ENCODE peak calls at places on chromosomes 6 and 20, in six cellular contexts. G is globus pallidus, A is dorsolateral prefrontal cortex, C is sciatic nerve, V is astrocyte of the cerebellum, W is NCI-H2081. E is an unnamed sample.

GRCh38 chr20:2946988-2947961 is 74.0 kb downstream of the PTPRA start:
- DNase-seq in G (peak), A (no peak), C (no peak), V (peak), W (peak), E (no peak)

GRCh38 chr20:23235173-23236027 is 115.2 kb upstream of the NXT1 start:
- DNase-seq in G (peak), A (no peak), C (peak), V (no peak), W (peak), E (peak)

GRCh38 chr6:13696226-13696625 is 15.4 kb downstream of the RANBP9 start:
- DNase-seq in G (no peak), A (no peak), C (no peak), V (no peak), W (no peak), E (no peak)

GRCh38 chr6:15449001-15449400 is 203.1 kb downstream of the JARID2 start:
- DNase-seq in G (no peak), A (no peak), C (no peak), V (no peak), W (no peak), E (no peak)

GRCh38 chr6:68040312-68040778 is 594.7 kb upstream of the ADGRB3 start:
- DNase-seq in G (no peak), A (no peak), C (no peak), V (no peak), W (no peak), E (no peak)

GRCh38 chr6:88376197-88376596 is 210.1 kb upstream of the CNR1 start:
- DNase-seq in G (no peak), A (no peak), C (no peak), V (no peak), W (no peak), E (peak)

GRCh38 chr6:36204068-36204753 is 7.7 kb downstream of the BRPF3 start:
- DNase-seq in G (no peak), A (no peak), C (no peak), V (no peak), W (no peak), E (no peak)

GRCh38 chr6:47897233-47897632 is 115.4 kb downstream of the OPN5 start:
- DNase-seq in G (no peak), A (no peak), C (no peak), V (no peak), W (no peak), E (no peak)

GRCh38 chr6:165487347-165487746 is 175.7 kb downstream of the PDE10A start:
- DNase-seq in G (no peak), A (no peak), C (no peak), V (no peak), W (no peak), E (no peak)

GRCh38 chr6:151564654-151565053 is 70.8 kb downstream of the CCDC170 start:
- DNase-seq in G (no peak), A (no peak), C (no peak), V (no peak), W (no peak), E (no peak)

GRCh38 chr6:15441215-15441868 is 195.5 kb downstream of the JARID2 start:
- DNase-seq in G (peak), A (no peak), C (no peak), V (peak), W (peak), E (peak)

GRCh38 chr20:49323622-49324238 is 45.9 kb upstream of the ZNFX1 start:
- DNase-seq in G (no peak), A (no peak), C (no peak), V (peak), W (peak), E (peak)

GRCh38 chr20:63830821-63831593 is at the start of gene ZBTB46:
- DNase-seq in G (no peak), A (no peak), C (no peak), V (no peak), W (peak), E (no peak)

GRCh38 chr6:50791900-50792508 is 26.7 kb upstream of the TFAP2B start:
- DNase-seq in G (peak), A (no peak), C (no peak), V (no peak), W (peak), E (peak)

GRCh38 chr6:2945069-2945452 is 26.3 kb downstream of the SERPINB6 start:
- DNase-seq in G (no peak), A (no peak), C (no peak), V (no peak), W (no peak), E (no peak)

GRCh38 chr6:118551063-118551672 is 3.1 kb downstream of the PLN start:
- DNase-seq in G (peak), A (no peak), C (no peak), V (peak), W (peak), E (peak)

GRCh38 chr6:18185624-18186023 is 30.4 kb downstream of the KDM1B start:
- DNase-seq in G (no peak), A (no peak), C (no peak), V (no peak), W (no peak), E (no peak)

GRCh38 chr6:64146094-64146493 is 510.5 kb downstream of the PHF3 start:
- DNase-seq in G (no peak), A (no peak), C (no peak), V (no peak), W (no peak), E (no peak)

GRCh38 chr6:168345266-168345665 is 25.7 kb upstream of the DACT2 start:
- DNase-seq in G (no peak), A (no peak), C (no peak), V (no peak), W (no peak), E (no peak)

GRCh38 chr6:163943647-163944395 is 529.3 kb downstream of the QKI start:
- DNase-seq in G (peak), A (peak), C (no peak), V (peak), W (no peak), E (no peak)

GRCh38 chr6:2875840-2876207 is 27.3 kb downstream of the SERPINB9 start:
- DNase-seq in G (no peak), A (no peak), C (no peak), V (no peak), W (no peak), E (peak)

GRCh38 chr20:56483970-56484369 is 15.5 kb downstream of the RTF2 start:
- DNase-seq in G (peak), A (no peak), C (no peak), V (no peak), W (no peak), E (no peak)

GRCh38 chr6:154202334-154202733 is 154.3 kb downstream of the IPCEF1 start:
- DNase-seq in G (peak), A (no peak), C (no peak), V (no peak), W (no peak), E (no peak)

GRCh38 chr6:69285054-69285453 is 511.8 kb downstream of the LMBRD1 start:
- DNase-seq in G (no peak), A (no peak), C (no peak), V (no peak), W (no peak), E (no peak)

GRCh38 chr20:19890358-19891117 is 126.6 kb upstream of the NAA20 start:
- DNase-seq in G (no peak), A (no peak), C (no peak), V (no peak), W (peak), E (no peak)

GRCh38 chr6:25223421-25224052 is 55.6 kb upstream of the CARMIL1 start:
- DNase-seq in G (peak), A (no peak), C (peak), V (no peak), W (peak), E (peak)

GRCh38 chr20:47487175-47487917 is 14.3 kb upstream of the NCOA3 start:
- DNase-seq in G (no peak), A (no peak), C (peak), V (no peak), W (no peak), E (peak)

GRCh38 chr6:170439366-170440351 is 113.4 kb downstream of the PSMB1 start:
- DNase-seq in G (no peak), A (no peak), C (no peak), V (no peak), W (no peak), E (no peak)

GRCh38 chr6:20031342-20031741 is 180.9 kb downstream of the MBOAT1 start:
- DNase-seq in G (no peak), A (no peak), C (no peak), V (no peak), W (no peak), E (no peak)

GRCh38 chr6:136547336-136547735 is 2.9 kb downstream of the MAP7 start:
- DNase-seq in G (peak), A (no peak), C (no peak), V (peak), W (peak), E (no peak)

GRCh38 chr6:143402721-143403336 is 47.7 kb downstream of the ADAT2 start:
- DNase-seq in G (no peak), A (no peak), C (no peak), V (no peak), W (no peak), E (no peak)

GRCh38 chr6:15063253-15063853 is 182.5 kb upstream of the JARID2 start:
- DNase-seq in G (peak), A (no peak), C (peak), V (no peak), W (no peak), E (no peak)

GRCh38 chr20:57251344-57251743 is 15.1 kb downstream of the BMP7 start:
- DNase-seq in G (no peak), A (no peak), C (no peak), V (no peak), W (no peak), E (no peak)

GRCh38 chr20:59046862-59047261 is 4.3 kb upstream of the PRELID3B start:
- DNase-seq in G (no peak), A (no peak), C (no peak), V (no peak), W (no peak), E (no peak)

GRCh38 chr20:4341804-4342560 is 326.6 kb upstream of the RNF24 start:
- DNase-seq in G (no peak), A (no peak), C (no peak), V (peak), W (no peak), E (no peak)

GRCh38 chr20:2652724-2653510 is 485 bp downstream of the NOP56 start:
- DNase-seq in G (peak), A (no peak), C (no peak), V (no peak), W (peak), E (no peak)

GRCh38 chr6:43803783-43804549 is 34.0 kb downstream of the VEGFA start:
- DNase-seq in G (no peak), A (no peak), C (no peak), V (no peak), W (no peak), E (no peak)

GRCh38 chr20:17921774-17922173 is 46.8 kb downstream of the SNX5 start:
- DNase-seq in G (no peak), A (no peak), C (no peak), V (no peak), W (no peak), E (no peak)

GRCh38 chr6:84411060-84411629 is 183.7 kb upstream of the CEP162 start:
- DNase-seq in G (no peak), A (no peak), C (no peak), V (peak), W (peak), E (no peak)

E was measured in endothelial cell of umbilical vein.